ENCODE peak calls at places on chromosomes 16 and 17, in five cellular contexts. M, A, G, J and Z are unnamed samples.
A peak's percentile ranks its signal among the peaks of the same experiment; 100 is the strongest.

GRCh38 chr16:2762711-2763110 is 10.3 kb downstream of the SRRM2 start:
- DNase-seq in M (no peak), A (no peak), G (no peak), J (no peak), Z (no peak)

GRCh38 chr17:43832168-43832975 is 574 bp downstream of the MPP3 start:
- DNase-seq in M (peak; percentile 75), A (peak; percentile 76), G (no peak), J (peak; percentile 78), Z (peak; percentile 67)

GRCh38 chr17:51611585-51611984 is 351.2 kb downstream of the UTP18 start:
- DNase-seq in M (no peak), A (no peak), G (no peak), J (no peak), Z (no peak)

GRCh38 chr16:88423448-88423850 is 29.6 kb upstream of the ZFPM1 start:
- DNase-seq in M (peak; percentile 35), A (no peak), G (no peak), J (peak; percentile 28), Z (no peak)

GRCh38 chr17:6981426-6981825 is 14.4 kb upstream of the ALOX12 start:
- DNase-seq in M (no peak), A (no peak), G (no peak), J (no peak), Z (no peak)

GRCh38 chr17:19461139-19461538 is 50.1 kb downstream of the RNF112 start:
- DNase-seq in M (no peak), A (no peak), G (no peak), J (no peak), Z (no peak)

GRCh38 chr16:87931504-87931903 is 4.8 kb downstream of the CA5A start:
- DNase-seq in M (peak; percentile 40), A (no peak), G (no peak), J (peak; percentile 77), Z (peak; percentile 92)

GRCh38 chr17:42985225-42985624 is 4.9 kb downstream of the RUNDC1 start:
- DNase-seq in M (no peak), A (no peak), G (no peak), J (no peak), Z (no peak)

GRCh38 chr17:57605734-57606105 is 139.4 kb downstream of the CCDC182 start:
- DNase-seq in M (no peak), A (no peak), G (no peak), J (no peak), Z (no peak)

GRCh38 chr17:47696717-47697642 is 3.0 kb downstream of the TBKBP1 start:
- DNase-seq in M (no peak), A (no peak), G (no peak), J (no peak), Z (no peak)

GRCh38 chr17:51461578-51462004 is 201.2 kb downstream of the UTP18 start:
- DNase-seq in M (peak; percentile 79), A (peak; percentile 81), G (peak; percentile 78), J (peak; percentile 70), Z (no peak)

GRCh38 chr17:56926704-56927103 is 12.9 kb upstream of the TRIM25 start:
- DNase-seq in M (no peak), A (no peak), G (no peak), J (no peak), Z (no peak)

GRCh38 chr17:81821147-81821546 is 11.9 kb downstream of the MCRIP1 start:
- DNase-seq in M (no peak), A (no peak), G (no peak), J (no peak), Z (no peak)

GRCh38 chr17:7177954-7178477 is 1.2 kb downstream of the ASGR1 start:
- DNase-seq in M (peak; percentile 84), A (no peak), G (no peak), J (no peak), Z (peak; percentile 36)

GRCh38 chr16:19680972-19681371 is 37.1 kb downstream of the KNOP1 start:
- DNase-seq in M (no peak), A (no peak), G (no peak), J (no peak), Z (no peak)

GRCh38 chr17:42980766-42981397 is 517 bp downstream of the RUNDC1 start:
- DNase-seq in M (peak; percentile 82), A (peak; percentile 75), G (peak; percentile 31), J (peak; percentile 61), Z (peak; percentile 58)

GRCh38 chr17:29591737-29592624 is 951 bp upstream of the ANKRD13B start:
- DNase-seq in M (peak; percentile 95), A (peak; percentile 95), G (peak; percentile 69), J (peak; percentile 92), Z (no peak)

GRCh38 chr17:29444589-29444988 is 54.4 kb downstream of the TAOK1 start:
- DNase-seq in M (no peak), A (no peak), G (no peak), J (no peak), Z (peak; percentile 67)

GRCh38 chr17:81426676-81427445 is 31.6 kb downstream of the BAHCC1 start:
- DNase-seq in M (no peak), A (no peak), G (no peak), J (no peak), Z (no peak)

GRCh38 chr17:77036841-77037381 is 103.9 kb upstream of the SEC14L1 start:
- DNase-seq in M (no peak), A (no peak), G (no peak), J (peak; percentile 50), Z (peak; percentile 53)

GRCh38 chr16:89197633-89198416 is 2.5 kb downstream of the SLC22A31 start:
- DNase-seq in M (peak; percentile 5), A (no peak), G (no peak), J (no peak), Z (no peak)

GRCh38 chr17:8785547-8786412 is 13.4 kb downstream of the MFSD6L start:
- DNase-seq in M (peak; percentile 83), A (peak; percentile 72), G (peak; percentile 64), J (peak; percentile 57), Z (peak; percentile 21)

GRCh38 chr17:61458491-61459433 is 6.5 kb downstream of the TBX4 start:
- DNase-seq in M (no peak), A (no peak), G (no peak), J (no peak), Z (no peak)

GRCh38 chr16:85191341-85191965 is 79.2 kb upstream of the CIBAR2 start:
- DNase-seq in M (no peak), A (no peak), G (no peak), J (no peak), Z (no peak)
- H3K4me2 ChIP-seq in M (no peak overlapping the region), A (no peak overlapping the region), G (no peak overlapping the region), J (no peak overlapping the region), Z (no peak overlapping the region)

GRCh38 chr17:16214190-16215001 is 938 bp downstream of the NCOR1 start:
- DNase-seq in M (no peak), A (no peak), G (no peak), J (no peak), Z (no peak)
- H3K4me1 ChIP-seq in M (peaks cover 33% of the 10 kb centered on the region), A (peaks cover 36% of the 10 kb centered on the region), G (peaks cover 37% of the 10 kb centered on the region), J (no peaks in the 10 kb centered on the region), Z (peaks cover 15% of the 10 kb centered on the region)

DNA sequence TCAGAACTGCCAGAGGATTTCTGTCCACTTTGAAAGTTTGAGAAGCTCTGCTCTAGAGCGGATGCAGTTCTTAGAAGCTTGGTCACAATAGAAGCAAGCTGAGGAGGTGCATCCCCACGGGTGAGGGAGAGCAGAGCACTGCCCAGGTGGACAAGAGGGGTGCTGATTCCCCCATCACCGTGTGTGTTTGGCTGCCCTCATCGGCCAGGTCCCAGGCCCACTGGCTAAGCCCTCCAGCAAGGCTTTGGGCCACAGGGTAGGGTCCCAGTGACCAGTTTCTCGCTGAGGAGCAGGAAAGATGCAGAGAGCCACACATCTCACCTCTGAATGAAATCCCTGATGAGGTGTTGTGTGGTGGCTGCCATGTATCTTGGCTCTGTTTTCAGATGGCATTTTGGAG is 26.9 kb downstream of the NMT1 start:
- DNase-seq in M (no peak), A (no peak), G (no peak), J (no peak), Z (no peak)
- H3K4me2 ChIP-seq in M (no peak overlapping the region), A (no peak overlapping the region), G (no peak overlapping the region), J (no peak overlapping the region), Z (peak overlapping the region; percentile 53)

DNA sequence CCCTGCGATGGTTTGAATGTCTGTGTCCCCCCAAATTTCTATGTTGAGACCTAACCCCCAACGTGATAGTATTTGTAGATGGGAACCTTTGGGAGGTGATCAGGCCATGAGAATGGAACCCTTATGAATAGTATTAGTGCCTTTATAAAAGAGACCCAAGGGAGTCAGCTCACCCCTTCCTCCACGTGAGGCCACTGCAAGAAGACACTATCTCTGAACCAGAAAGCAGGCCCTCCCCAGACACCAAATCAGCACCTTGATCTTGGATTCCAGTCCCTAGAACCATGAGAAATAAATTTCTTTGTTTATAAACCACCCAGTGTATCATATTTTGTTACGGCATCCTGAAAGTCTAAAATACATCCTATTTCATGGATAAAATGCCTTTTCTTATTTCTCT is 64.4 kb upstream of the LRRC37A3 start:
- DNase-seq in M (no peak), A (no peak), G (no peak), J (no peak), Z (no peak)
- H3K4me1 ChIP-seq in M (peaks cover 19% of the 10 kb centered on the region), A (peaks cover 37% of the 10 kb centered on the region), G (peaks cover 24% of the 10 kb centered on the region), J (peaks cover 29% of the 10 kb centered on the region), Z (no peaks in the 10 kb centered on the region)

GRCh38 chr16:30858829-30859423 is 35.0 kb downstream of the BCL7C start:
- DNase-seq in M (no peak), A (no peak), G (no peak), J (no peak), Z (no peak)

GRCh38 chr16:30850246-30850645 is 43.6 kb downstream of the BCL7C start:
- DNase-seq in M (no peak), A (no peak), G (no peak), J (no peak), Z (no peak)

GRCh38 chr16:30858111-30858495 is 35.8 kb downstream of the BCL7C start:
- DNase-seq in M (no peak), A (no peak), G (no peak), J (no peak), Z (no peak)

GRCh38 chr16:30853758-30854157 is 40.1 kb downstream of the BCL7C start:
- DNase-seq in M (no peak), A (no peak), G (no peak), J (no peak), Z (no peak)
- H3K4me2 ChIP-seq in M (no peak overlapping the region), A (no peak overlapping the region), G (no peak overlapping the region), J (no peak overlapping the region), Z (no peak overlapping the region)